ENCODE peak calls at places on chromosome 13, in eight cellular contexts. Q is GM20000, K is GM04504, J is adrenal gland, X is T-cell, D is ACHN, N is T follicular helper cell, T is HepG2. M is an unnamed sample.

GRCh38 chr13:113332615-113333014 is 31.3 kb downstream of the GRTP1 start:
- DNase-seq in Q (no peak), K (no peak), J (no peak), X (no peak), D (no peak), N (no peak), T (no peak), M (no peak)

GRCh38 chr13:101881593-101881992 is 429.1 kb downstream of the ITGBL1 start:
- DNase-seq in Q (no peak), K (no peak), J (no peak), X (no peak), D (no peak), N (no peak), T (no peak), M (no peak)

GRCh38 chr13:93045836-93046235 is 180.8 kb upstream of the GPC6 start:
- DNase-seq in Q (no peak), K (no peak), J (no peak), X (no peak), D (no peak), N (no peak), T (no peak), M (no peak)

GRCh38 chr13:84661718-84662117 is 779.4 kb upstream of the SLITRK1 start:
- DNase-seq in Q (no peak), K (no peak), J (no peak), X (no peak), D (no peak), N (no peak), T (no peak), M (no peak)

GRCh38 chr13:96700657-96701056 is 293.6 kb downstream of the OXGR1 start:
- DNase-seq in Q (no peak), K (no peak), J (no peak), X (no peak), D (no peak), N (no peak), T (no peak), M (no peak)

GRCh38 chr13:111153977-111154332 is 38.8 kb downstream of the ARHGEF7 start:
- DNase-seq in Q (peak), K (no peak), J (peak), X (no peak), D (peak), N (peak), T (peak), M (no peak)

GRCh38 chr13:30037766-30038165 is 187.3 kb upstream of the UBL3 start:
- DNase-seq in Q (no peak), K (peak), J (no peak), X (no peak), D (no peak), N (no peak), T (no peak), M (no peak)

GRCh38 chr13:98528663-98529064 is 48.2 kb downstream of the STK24 start:
- DNase-seq in Q (no peak), K (no peak), J (peak), X (no peak), D (no peak), N (no peak), T (no peak), M (no peak)

GRCh38 chr13:105996391-105997028 is 539.0 kb downstream of the EFNB2 start:
- DNase-seq in Q (no peak), K (no peak), J (no peak), X (no peak), D (no peak), N (no peak), T (no peak), M (no peak)

GRCh38 chr13:98206946-98207345 is 29.9 kb upstream of the RNF113B start:
- DNase-seq in Q (no peak), K (peak), J (no peak), X (no peak), D (peak), N (no peak), T (no peak), M (no peak)

GRCh38 chr13:35891973-35892441 is 239.2 kb downstream of the DCLK1 start:
- DNase-seq in Q (no peak), K (no peak), J (no peak), X (no peak), D (peak), N (no peak), T (no peak), M (no peak)

GRCh38 chr13:98523455-98524102 is 53.3 kb downstream of the STK24 start:
- DNase-seq in Q (peak), K (no peak), J (no peak), X (no peak), D (no peak), N (no peak), T (no peak), M (no peak)

GRCh38 chr13:72204291-72204690 is 337.3 kb upstream of the DACH1 start:
- DNase-seq in Q (no peak), K (peak), J (no peak), X (no peak), D (peak), N (no peak), T (no peak), M (no peak)

GRCh38 chr13:112453874-112454647 is 77.9 kb downstream of the SPACA7 start:
- DNase-seq in Q (no peak), K (no peak), J (no peak), X (no peak), D (no peak), N (no peak), T (no peak), M (no peak)

GRCh38 chr13:62246581-62246980 is 830.9 kb upstream of the PCDH20 start:
- DNase-seq in Q (no peak), K (no peak), J (no peak), X (no peak), D (no peak), N (no peak), T (no peak), M (no peak)

GRCh38 chr13:45361596-45362206 is 20.7 kb upstream of the TPT1 start:
- DNase-seq in Q (no peak), K (no peak), J (no peak), X (no peak), D (peak), N (no peak), T (no peak), M (no peak)

GRCh38 chr13:98276486-98276885 is 99.4 kb upstream of the RNF113B start:
- DNase-seq in Q (no peak), K (no peak), J (no peak), X (no peak), D (no peak), N (no peak), T (no peak), M (no peak)

GRCh38 chr13:101624210-101624922 is 171.9 kb downstream of the ITGBL1 start:
- DNase-seq in Q (no peak), K (no peak), J (no peak), X (no peak), D (peak), N (no peak), T (no peak), M (no peak)

M was measured in body of pancreas.